ENCODE peak calls at places on chromosome 3, in ten cellular contexts. Y, D, N, R, S, E, B, O, Q and I are unnamed samples.

GRCh38 chr3:185216587-185216918 is 37.3 kb downstream of the EHHADH start:
- DNase-seq in Y (no peak), D (no peak), N (no peak), R (no peak), S (no peak), E (no peak), B (no peak), O (no peak), Q (no peak), I (peak)

GRCh38 chr3:53232641-53233377 is 23.0 kb downstream of the TKT start:
- DNase-seq in Y (no peak), D (no peak), N (no peak), R (no peak), S (no peak), E (no peak), B (no peak), O (no peak), Q (peak), I (no peak)

GRCh38 chr3:150691414-150692040 is 12.2 kb downstream of the ERICH6 start:
- DNase-seq in Y (no peak), D (no peak), N (no peak), R (no peak), S (no peak), E (peak), B (no peak), O (no peak), Q (no peak), I (no peak)

GRCh38 chr3:63976166-63976861 is 47.0 kb downstream of the PSMD6 start:
- DNase-seq in Y (peak), D (no peak), N (no peak), R (no peak), S (no peak), E (no peak), B (no peak), O (peak), Q (no peak), I (peak)

GRCh38 chr3:134462236-134463059 is 23.3 kb downstream of the ANAPC13 start:
- DNase-seq in Y (peak), D (no peak), N (no peak), R (no peak), S (no peak), E (no peak), B (no peak), O (no peak), Q (no peak), I (peak)

GRCh38 chr3:107699682-107700081 is 176.9 kb downstream of the BBX start:
- DNase-seq in Y (no peak), D (no peak), N (no peak), R (no peak), S (no peak), E (no peak), B (no peak), O (no peak), Q (no peak), I (peak)

GRCh38 chr3:130841357-130841756 is 52.5 kb upstream of the ATP2C1 start:
- DNase-seq in Y (no peak), D (no peak), N (no peak), R (no peak), S (no peak), E (no peak), B (no peak), O (peak), Q (no peak), I (no peak)

GRCh38 chr3:23314981-23315805 is 112.1 kb downstream of the UBE2E2 start:
- DNase-seq in Y (no peak), D (no peak), N (no peak), R (no peak), S (no peak), E (no peak), B (no peak), O (peak), Q (no peak), I (peak)

GRCh38 chr3:41318520-41318919 is 119.2 kb downstream of the CTNNB1 start:
- DNase-seq in Y (no peak), D (no peak), N (no peak), R (no peak), S (no peak), E (no peak), B (no peak), O (peak), Q (no peak), I (no peak)

GRCh38 chr3:98232489-98232888 is 31.6 kb upstream of the OR5H6 start:
- DNase-seq in Y (no peak), D (no peak), N (no peak), R (no peak), S (no peak), E (no peak), B (no peak), O (no peak), Q (no peak), I (no peak)

GRCh38 chr3:63931290-63931689 is 19.1 kb upstream of the SCAANT1 start:
- DNase-seq in Y (no peak), D (no peak), N (no peak), R (no peak), S (no peak), E (no peak), B (no peak), O (no peak), Q (no peak), I (no peak)

GRCh38 chr3:31029756-31030155 is 135.3 kb upstream of the GADL1 start:
- DNase-seq in Y (no peak), D (no peak), N (no peak), R (no peak), S (no peak), E (no peak), B (no peak), O (no peak), Q (no peak), I (no peak)

GRCh38 chr3:178948546-178948945 is 123.1 kb downstream of the ZMAT3 start:
- DNase-seq in Y (no peak), D (no peak), N (no peak), R (no peak), S (no peak), E (no peak), B (no peak), O (peak), Q (no peak), I (no peak)

GRCh38 chr3:67325231-67325630 is 327.1 kb downstream of the KBTBD8 start:
- DNase-seq in Y (no peak), D (no peak), N (no peak), R (no peak), S (no peak), E (no peak), B (no peak), O (no peak), Q (no peak), I (no peak)

GRCh38 chr3:77825045-77825827 is 785.3 kb downstream of the ROBO2 start:
- DNase-seq in Y (peak), D (no peak), N (no peak), R (no peak), S (peak), E (peak), B (no peak), O (peak), Q (peak), I (no peak)

GRCh38 chr3:79568938-79569337 is 198.9 kb downstream of the ROBO1 start:
- DNase-seq in Y (no peak), D (no peak), N (no peak), R (no peak), S (no peak), E (no peak), B (no peak), O (no peak), Q (no peak), I (no peak)

GRCh38 chr3:46921041-46921440 is 43.5 kb downstream of the PTH1R start:
- DNase-seq in Y (no peak), D (no peak), N (no peak), R (peak), S (peak), E (no peak), B (no peak), O (no peak), Q (peak), I (no peak)

GRCh38 chr3:4584537-4585249 is 91.5 kb downstream of the ITPR1 start:
- DNase-seq in Y (no peak), D (peak), N (no peak), R (peak), S (no peak), E (no peak), B (peak), O (no peak), Q (no peak), I (peak)

GRCh38 chr3:33000698-33001385 is 49.4 kb downstream of the CCR4 start:
- DNase-seq in Y (no peak), D (no peak), N (no peak), R (no peak), S (no peak), E (no peak), B (no peak), O (no peak), Q (no peak), I (no peak)

GRCh38 chr3:153356908-153357307 is 194.9 kb downstream of the RAP2B start:
- DNase-seq in Y (no peak), D (no peak), N (no peak), R (no peak), S (no peak), E (no peak), B (no peak), O (no peak), Q (no peak), I (no peak)

GRCh38 chr3:52440671-52441070 is 4.2 kb downstream of the SEMA3G start:
- DNase-seq in Y (no peak), D (no peak), N (no peak), R (no peak), S (peak), E (no peak), B (no peak), O (no peak), Q (no peak), I (no peak)

GRCh38 chr3:52495777-52496602 is 852 bp downstream of the STAB1 start:
- DNase-seq in Y (no peak), D (no peak), N (no peak), R (no peak), S (no peak), E (no peak), B (no peak), O (no peak), Q (no peak), I (peak)

GRCh38 chr3:124584245-124584551 is 146.1 kb upstream of the UMPS start:
- DNase-seq in Y (no peak), D (no peak), N (no peak), R (no peak), S (no peak), E (no peak), B (no peak), O (no peak), Q (no peak), I (no peak)

GRCh38 chr3:161250116-161250515 is 29.0 kb downstream of the NMD3 start:
- DNase-seq in Y (no peak), D (no peak), N (no peak), R (no peak), S (no peak), E (no peak), B (no peak), O (no peak), Q (no peak), I (no peak)

GRCh38 chr3:196406806-196407470 is 25.3 kb downstream of the UBXN7 start:
- DNase-seq in Y (peak), D (no peak), N (no peak), R (no peak), S (no peak), E (peak), B (no peak), O (no peak), Q (no peak), I (peak)

GRCh38 chr3:58134468-58134867 is 76.3 kb downstream of the DNASE1L3 start:
- DNase-seq in Y (no peak), D (no peak), N (no peak), R (no peak), S (no peak), E (no peak), B (no peak), O (no peak), Q (no peak), I (no peak)

DNA sequence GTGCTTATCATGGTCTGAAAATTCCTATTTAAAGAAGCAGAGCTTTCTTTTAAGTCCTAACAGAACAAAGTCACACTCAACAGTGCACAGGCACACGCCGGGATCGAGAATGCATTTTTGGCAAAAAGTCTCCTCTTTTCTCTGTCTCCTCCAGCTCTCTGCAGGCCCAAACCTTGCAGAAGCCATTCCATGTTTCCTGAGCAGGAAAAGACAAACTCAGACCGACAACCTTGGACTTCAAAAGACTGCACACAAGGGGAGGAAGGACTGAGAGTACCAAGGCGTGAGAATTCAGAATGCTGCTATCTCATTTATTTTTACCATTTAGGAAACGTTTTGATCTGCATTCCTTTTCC is 71.8 kb downstream of the CCNL1 start:
- DNase-seq in Y (no peak), D (no peak), N (no peak), R (no peak), S (no peak), E (no peak), B (no peak), O (peak), Q (no peak), I (no peak)
- H3K4me3 ChIP-seq in Y (peak), D (peak), N (peak), R (peak), S (peak), E (peak), B (peak), O (peak), Q (peak), I (peak)

GRCh38 chr3:55608266-55608937 is 121.3 kb upstream of the WNT5A start:
- DNase-seq in Y (no peak), D (no peak), N (no peak), R (no peak), S (no peak), E (no peak), B (no peak), O (no peak), Q (no peak), I (no peak)

GRCh38 chr3:55605837-55606236 is 118.7 kb upstream of the WNT5A start:
- DNase-seq in Y (no peak), D (no peak), N (no peak), R (no peak), S (no peak), E (no peak), B (no peak), O (no peak), Q (no peak), I (no peak)

GRCh38 chr3:55607844-55608243 is 120.7 kb upstream of the WNT5A start:
- DNase-seq in Y (no peak), D (peak), N (no peak), R (no peak), S (no peak), E (no peak), B (peak), O (no peak), Q (no peak), I (no peak)

GRCh38 chr3:55607175-55607574 is 120.1 kb upstream of the WNT5A start:
- DNase-seq in Y (no peak), D (no peak), N (no peak), R (no peak), S (no peak), E (no peak), B (no peak), O (no peak), Q (no peak), I (no peak)

GRCh38 chr3:55609230-55610100 is 122.4 kb upstream of the WNT5A start:
- DNase-seq in Y (no peak), D (no peak), N (no peak), R (no peak), S (peak), E (no peak), B (no peak), O (peak), Q (no peak), I (no peak)
- TF ChIP-seq CTCF in Y (no peak), D (peak), N (no peak), R (no peak), S (no peak), E (no peak), B (no peak), O (peak), Q (no peak), I (no peak)

GRCh38 chr3:171966533-171967136 is 72.7 kb upstream of the FNDC3B start:
- DNase-seq in Y (no peak), D (no peak), N (no peak), R (no peak), S (no peak), E (no peak), B (no peak), O (no peak), Q (no peak), I (no peak)
- H3K4me3 ChIP-seq in Y (no peak), D (no peak), N (no peak), R (no peak), S (no peak), E (no peak), B (no peak), O (no peak), Q (no peak), I (no peak)

GRCh38 chr3:56254835-56255234 is 213.4 kb downstream of the ERC2 start:
- DNase-seq in Y (no peak), D (no peak), N (no peak), R (no peak), S (no peak), E (no peak), B (no peak), O (peak), Q (no peak), I (no peak)
- TF ChIP-seq CTCF in Y (no peak), D (peak), N (no peak), R (no peak), S (no peak), E (no peak), B (peak), O (peak), Q (no peak), I (peak)

DNA sequence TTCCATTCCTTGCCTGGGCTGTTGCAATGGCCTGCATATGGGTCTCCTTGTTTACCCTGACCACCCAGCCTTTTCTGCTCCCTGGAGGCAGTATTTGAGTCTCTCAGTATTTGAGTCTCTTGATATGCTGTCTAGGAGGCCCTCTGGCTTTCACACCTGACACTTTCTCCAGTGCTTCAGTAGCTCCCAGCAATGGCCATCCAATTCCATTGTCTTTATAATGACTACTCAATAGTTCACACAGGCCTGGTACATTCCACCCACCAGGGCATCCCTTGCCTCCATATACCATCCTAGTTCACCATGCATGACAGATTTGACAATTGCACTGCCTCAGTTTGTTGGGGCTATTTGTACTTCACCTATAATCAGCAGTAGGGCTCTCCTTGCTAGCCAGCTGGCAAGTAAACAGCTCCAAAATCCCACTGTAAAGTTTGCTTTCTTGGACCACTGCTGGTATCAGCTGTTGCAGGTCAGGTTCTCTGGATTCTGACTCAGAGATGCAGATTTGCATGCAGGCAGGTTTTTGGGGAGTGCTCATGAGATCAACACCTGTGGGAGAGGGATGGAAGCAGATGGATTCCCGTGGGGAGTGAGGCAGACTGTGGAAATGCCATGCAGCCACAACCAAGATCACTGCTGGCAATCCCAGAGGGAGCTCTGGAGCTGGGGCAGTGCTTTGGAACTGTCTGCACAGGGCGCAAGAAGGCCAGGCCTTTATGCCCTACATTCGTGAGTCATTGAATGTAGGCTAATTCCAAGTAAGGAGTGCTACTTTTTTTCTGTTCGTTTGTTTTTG is 19.1 kb upstream of the XIRP1 start:
- DNase-seq in Y (no peak), D (no peak), N (no peak), R (no peak), S (no peak), E (no peak), B (no peak), O (no peak), Q (no peak), I (no peak)
- H3K4me3 ChIP-seq in Y (no peak), D (no peak), N (no peak), R (no peak), S (no peak), E (no peak), B (no peak), O (no peak), Q (no peak), I (no peak)

DNA sequence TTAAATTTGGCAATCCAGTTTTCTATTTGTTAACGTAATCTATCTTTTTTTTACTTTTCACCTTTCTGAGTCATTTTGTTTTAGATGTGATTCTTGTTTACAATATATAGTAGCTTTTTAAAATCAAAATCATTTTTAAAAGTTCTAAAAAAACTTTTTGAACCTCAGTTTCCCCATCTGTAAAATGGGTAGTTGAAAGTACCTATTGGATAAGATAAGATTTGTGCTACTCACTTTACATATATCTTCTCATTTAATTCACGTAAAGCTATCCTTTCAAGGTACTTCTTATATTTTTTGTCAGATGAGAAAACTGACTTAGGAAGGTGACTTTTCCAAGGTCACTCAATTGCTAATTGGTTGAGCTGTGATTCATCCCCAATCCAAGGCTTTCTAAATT is 153.2 kb downstream of the EEFSEC start:
- DNase-seq in Y (no peak), D (no peak), N (no peak), R (no peak), S (no peak), E (no peak), B (no peak), O (no peak), Q (no peak), I (no peak)
- TF ChIP-seq CTCF in Y (no peak), D (no peak), N (no peak), R (no peak), S (no peak), E (no peak), B (no peak), O (no peak), Q (no peak), I (no peak)

GRCh38 chr3:194482196-194482593 is 4.6 kb downstream of the ATP13A3 start:
- DNase-seq in Y (no peak), D (no peak), N (no peak), R (no peak), S (no peak), E (no peak), B (no peak), O (peak), Q (no peak), I (peak)

GRCh38 chr3:194484614-194485013 is 2.2 kb downstream of the ATP13A3 start:
- DNase-seq in Y (no peak), D (no peak), N (no peak), R (no peak), S (no peak), E (no peak), B (no peak), O (no peak), Q (no peak), I (peak)

GRCh38 chr3:194485471-194485875 is 1.3 kb downstream of the ATP13A3 start:
- DNase-seq in Y (no peak), D (no peak), N (no peak), R (no peak), S (no peak), E (no peak), B (no peak), O (peak), Q (no peak), I (peak)

GRCh38 chr3:194485876-194486539 is 794 bp downstream of the ATP13A3 start:
- DNase-seq in Y (no peak), D (peak), N (peak), R (peak), S (peak), E (no peak), B (no peak), O (peak), Q (peak), I (peak)

DNA sequence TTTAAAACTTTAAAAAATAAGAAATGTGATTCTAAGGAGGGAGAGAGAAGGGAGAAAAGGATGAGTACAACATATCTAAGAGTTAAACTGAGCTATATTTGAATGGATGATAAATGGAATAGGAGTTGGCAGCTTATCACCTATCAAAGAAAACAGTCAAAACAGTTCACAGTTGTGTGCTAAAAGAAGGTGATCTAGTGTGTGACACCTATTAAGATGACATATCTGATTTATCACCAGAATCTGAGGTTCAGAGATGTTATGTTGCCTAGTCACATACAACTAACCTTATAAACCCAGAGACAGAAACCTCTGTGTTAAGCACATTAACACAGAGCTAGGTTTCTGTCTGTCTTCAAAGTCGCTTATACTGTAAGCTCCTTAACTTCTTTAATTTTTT is 3.0 kb downstream of the ATP13A3 start:
- DNase-seq in Y (no peak), D (no peak), N (no peak), R (no peak), S (no peak), E (no peak), B (no peak), O (no peak), Q (no peak), I (no peak)
- H3K4me3 ChIP-seq in Y (no peak), D (no peak), N (no peak), R (no peak), S (no peak), E (no peak), B (no peak), O (no peak), Q (no peak), I (peak)